ENCODE peak calls at places on chromosomes 12 and 14, in ten cellular contexts. O is activated CD8-positive, alpha-beta T cell treated with anti-CD3 and anti-CD28 coated beads for 36 hours; K is omental fat pad; M is HFFc6; L is mesothelial cell of epicardium; V is progenitor cell of endocrine pancreas; Q is tibial artery; D is lower lobe of right lung; U is body of pancreas; N is choroid plexus epithelial cell. Y is an unnamed sample.

GRCh38 chr14:92978229-92979021 is 55.5 kb downstream of the CHGA start:
- DNase-seq in L (no peak), V (no peak), N (no peak), U (no peak), Q (no peak), K (no peak), O (no peak), M (no peak), D (no peak), Y (no peak)

GRCh38 chr14:80522936-80523335 is 311.6 kb upstream of the DIO2 start:
- DNase-seq in M (no peak), V (no peak), D (no peak), Q (no peak), U (no peak), N (peak), L (no peak), O (no peak), K (no peak), Y (no peak)

GRCh38 chr12:124763594-124763979 is 100.1 kb downstream of the SCARB1 start:
- DNase-seq in K (no peak), D (no peak), V (no peak), U (no peak), M (no peak), O (no peak), L (no peak), N (no peak), Q (no peak), Y (no peak)

GRCh38 chr12:53624956-53625355 is 1.2 kb downstream of the ATF7 start:
- DNase-seq in M (no peak), L (no peak), K (no peak), U (no peak), N (peak), Q (no peak), O (no peak), V (no peak), D (no peak), Y (no peak)

GRCh38 chr12:112328411-112329124 is 53.7 kb downstream of the HECTD4 start:
- DNase-seq in K (no peak), D (no peak), U (no peak), V (no peak), N (no peak), Q (no peak), M (no peak), O (no peak), L (no peak), Y (no peak)

GRCh38 chr12:10069099-10069498 is 29.7 kb downstream of the CLEC1A start:
- DNase-seq in D (no peak), V (no peak), O (no peak), U (no peak), Q (no peak), N (no peak), M (peak), K (no peak), L (no peak), Y (no peak)

GRCh38 chr12:78210894-78211302 is 380.2 kb downstream of the NAV3 start:
- DNase-seq in O (no peak), D (no peak), N (peak), V (no peak), L (no peak), M (peak), U (no peak), K (no peak), Q (no peak), Y (no peak)

GRCh38 chr12:124633954-124634352 is 66.5 kb upstream of the NCOR2 start:
- DNase-seq in V (no peak), Q (no peak), N (no peak), M (no peak), D (no peak), K (no peak), U (no peak), L (no peak), O (no peak), Y (no peak)

GRCh38 chr12:27431185-27431584 is 15.4 kb upstream of the SMCO2 start:
- DNase-seq in O (no peak), D (no peak), K (no peak), L (no peak), M (no peak), U (no peak), V (no peak), Q (no peak), N (peak), Y (no peak)

GRCh38 chr12:132545183-132545953 is 55.4 kb downstream of the FBRSL1 start:
- DNase-seq in D (no peak), N (no peak), U (no peak), O (no peak), M (no peak), K (no peak), L (no peak), Q (no peak), V (no peak), Y (no peak)

GRCh38 chr12:75155962-75156361 is 53.7 kb downstream of the KCNC2 start:
- DNase-seq in U (no peak), K (no peak), V (no peak), Q (no peak), M (no peak), N (no peak), L (no peak), O (no peak), D (no peak), Y (no peak)

GRCh38 chr14:69850086-69850735 is 29.0 kb upstream of the SMOC1 start:
- DNase-seq in K (no peak), V (no peak), O (no peak), M (no peak), U (no peak), Q (no peak), L (no peak), N (peak), D (no peak), Y (no peak)

GRCh38 chr14:61569783-61570182 is 125.5 kb upstream of the HIF1A start:
- DNase-seq in L (no peak), M (peak), D (peak), K (no peak), V (no peak), Q (peak), N (peak), U (no peak), O (peak), Y (no peak)

GRCh38 chr12:53670966-53671365 is 4.9 kb downstream of the ATP5MC2 start:
- DNase-seq in N (peak), D (no peak), M (peak), V (no peak), Q (no peak), O (no peak), U (no peak), L (no peak), K (no peak), Y (no peak)

GRCh38 chr14:104119700-104120251 is 18.6 kb upstream of the KIF26A start:
- DNase-seq in V (no peak), D (no peak), K (no peak), U (peak), M (no peak), N (no peak), Q (peak), L (peak), O (no peak), Y (no peak)

GRCh38 chr12:52126605-52127578 is 47.4 kb downstream of the SMIM41 start:
- DNase-seq in U (no peak), Q (peak), N (peak), K (no peak), M (no peak), V (no peak), O (no peak), L (no peak), D (no peak), Y (no peak)

GRCh38 chr12:3034067-3034750 is 43.0 kb upstream of the TSPAN9 start:
- DNase-seq in N (peak), L (peak), V (peak), D (no peak), O (peak), M (peak), K (no peak), U (peak), Q (no peak), Y (no peak)

GRCh38 chr12:57740656-57741412 is 2.3 kb upstream of the AGAP2 start:
- DNase-seq in N (no peak), M (no peak), Q (no peak), U (no peak), L (no peak), D (peak), V (no peak), O (peak), K (no peak), Y (no peak)

GRCh38 chr12:27965966-27966365 is 6.6 kb downstream of the PTHLH start:
- DNase-seq in M (peak), O (no peak), Q (no peak), V (no peak), L (no peak), K (no peak), N (no peak), U (no peak), D (no peak), Y (no peak)

GRCh38 chr12:3632256-3633240 is 120.4 kb downstream of the CRACR2A start:
- DNase-seq in O (peak), U (no peak), L (no peak), V (no peak), D (no peak), K (no peak), N (peak), Q (no peak), M (no peak), Y (no peak)

GRCh38 chr12:41709463-41710285 is 435.0 kb downstream of the GXYLT1 start:
- DNase-seq in K (no peak), O (no peak), Q (no peak), V (no peak), M (no peak), L (no peak), N (peak), D (no peak), U (no peak), Y (no peak)

GRCh38 chr14:104784218-104784568 is 11.4 kb downstream of the AKT1 start:
- DNase-seq in D (no peak), N (no peak), O (no peak), K (no peak), M (no peak), L (no peak), U (no peak), Q (no peak), V (no peak), Y (no peak)

GRCh38 chr12:68613209-68613904 is 2.7 kb downstream of the RAP1B start:
- DNase-seq in M (no peak), U (no peak), N (no peak), D (no peak), O (peak), L (no peak), Q (no peak), V (no peak), K (no peak), Y (no peak)

GRCh38 chr14:99604766-99605298 is 825 bp upstream of the CCDC85C start:
- DNase-seq in K (no peak), V (peak), N (peak), D (no peak), M (no peak), U (peak), Q (peak), L (no peak), O (peak), Y (peak)

GRCh38 chr14:30389134-30389900 is 169.6 kb upstream of the G2E3 start:
- DNase-seq in D (no peak), N (peak), U (peak), O (no peak), Q (no peak), L (no peak), K (peak), V (no peak), M (no peak), Y (no peak)

GRCh38 chr12:43847427-43847826 is 11.5 kb downstream of the TMEM117 start:
- DNase-seq in O (no peak), U (no peak), V (no peak), N (peak), M (peak), Q (no peak), K (no peak), L (no peak), D (no peak), Y (no peak)

GRCh38 chr14:94129758-94130414 is 482 bp upstream of the IFI27L2 start:
- DNase-seq in D (no peak), V (no peak), M (no peak), K (no peak), U (no peak), O (peak), N (peak), L (no peak), Q (no peak), Y (no peak)

GRCh38 chr14:94126800-94127199 is 2.6 kb downstream of the IFI27L2 start:
- DNase-seq in O (no peak), V (no peak), U (no peak), K (no peak), D (no peak), Q (no peak), L (no peak), M (no peak), N (no peak), Y (no peak)

GRCh38 chr14:94128216-94128839 is 1.1 kb downstream of the IFI27L2 start:
- DNase-seq in O (no peak), V (no peak), U (no peak), K (no peak), Q (no peak), L (no peak), N (no peak), D (no peak), M (no peak), Y (no peak)

GRCh38 chr14:94127330-94127729 is 2.1 kb downstream of the IFI27L2 start:
- DNase-seq in K (no peak), M (no peak), U (no peak), O (no peak), Q (no peak), N (no peak), D (no peak), L (no peak), V (no peak), Y (no peak)

DNA sequence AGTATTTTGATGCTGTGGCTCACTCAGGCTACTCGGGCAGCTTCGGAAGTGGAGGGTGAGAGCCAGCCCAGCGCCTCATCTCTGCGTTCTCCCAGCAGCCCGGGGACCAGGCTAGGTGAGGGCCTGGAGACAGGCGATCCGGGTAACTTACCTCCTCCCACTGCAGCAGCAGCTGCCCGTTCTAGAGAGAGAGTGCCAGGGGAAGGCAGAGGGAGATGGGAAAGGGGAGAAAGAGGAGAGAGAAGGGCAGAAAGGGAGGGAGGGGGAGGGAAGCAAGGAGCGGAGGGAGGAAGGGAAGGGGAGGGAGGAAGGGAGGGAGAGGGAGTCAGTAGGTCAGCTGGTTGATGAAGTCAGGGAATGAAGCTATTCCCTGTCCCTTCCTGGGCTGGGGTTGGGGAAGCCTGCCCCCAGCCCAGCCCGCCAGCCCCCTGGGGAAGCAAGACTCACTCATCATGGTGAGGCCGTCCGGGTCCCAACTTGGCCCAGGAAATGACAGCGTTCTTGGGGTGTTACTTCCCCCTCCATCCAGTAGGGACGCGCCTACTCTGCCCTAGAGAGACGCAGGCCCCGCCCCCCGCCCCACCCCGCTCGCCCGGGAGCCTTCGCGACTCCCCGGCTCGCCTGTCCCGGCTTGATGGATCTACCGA is at the start of gene IFI27L2:
- DNase-seq in D (peak), U (peak), N (peak), O (peak), V (peak), Q (peak), L (no peak), K (peak), M (peak), Y (peak)
- TF ChIP-seq CTCF in D (peak), U (peak), N (peak), O (peak), V (peak), Q (peak), L (peak), K (no peak), M (peak), Y (no peak)

DNA sequence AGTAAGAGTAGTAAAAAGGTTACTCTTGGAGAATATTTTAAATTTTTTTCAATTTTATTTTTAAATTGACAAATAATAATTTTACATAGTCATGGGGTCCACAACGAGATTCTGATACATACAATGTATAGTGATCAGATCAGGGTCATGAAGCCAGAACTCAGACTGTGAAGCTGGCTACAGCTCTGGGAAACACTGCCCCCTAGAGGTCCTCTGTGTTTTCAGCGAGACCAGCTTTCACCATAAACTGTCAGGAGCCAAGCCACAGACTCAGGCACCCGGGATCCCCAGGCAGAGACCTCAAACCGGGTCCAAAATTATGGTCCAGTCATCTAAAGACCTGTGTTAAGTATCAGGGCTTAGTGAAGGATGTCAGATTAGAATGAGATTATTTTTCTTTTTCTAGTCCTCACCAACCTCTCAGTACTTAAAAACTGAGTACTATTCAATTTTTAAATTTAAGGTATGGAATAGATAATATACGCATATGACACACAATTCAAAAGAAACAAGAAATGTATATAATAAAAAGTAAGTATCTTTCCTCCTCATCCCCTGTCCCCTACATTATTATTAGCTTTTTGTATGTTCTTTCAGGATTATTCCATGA is 397.1 kb downstream of the MDGA2 start:
- DNase-seq in L (peak), U (peak), N (peak), Q (no peak), K (no peak), D (no peak), O (peak), V (peak), M (no peak), Y (no peak)
- TF ChIP-seq CTCF in L (peak), U (peak), N (peak), Q (peak), K (no peak), D (peak), O (peak), V (peak), M (peak), Y (no peak)

GRCh38 chr12:121003650-121004049 is 12.6 kb downstream of the C12orf43 start:
- DNase-seq in D (peak), Q (no peak), K (no peak), N (no peak), U (no peak), M (no peak), L (no peak), V (no peak), O (no peak), Y (no peak)
- TF ChIP-seq CTCF in D (no peak), Q (no peak), K (no peak), N (no peak), U (no peak), M (peak), L (no peak), V (peak), O (no peak), Y (no peak)

GRCh38 chr14:74519316-74520074 is 25.9 kb downstream of the ISCA2 start:
- DNase-seq in Q (peak), O (no peak), V (no peak), D (peak), K (no peak), N (peak), U (no peak), M (no peak), L (no peak), Y (no peak)
- TF ChIP-seq CTCF in Q (no peak), O (no peak), V (no peak), D (no peak), K (no peak), N (no peak), U (no peak), M (no peak), L (no peak), Y (no peak)

GRCh38 chr14:33985242-33985641 is 34.4 kb upstream of the EGLN3 start:
- DNase-seq in L (no peak), M (no peak), U (no peak), D (no peak), O (no peak), Q (no peak), K (no peak), N (no peak), V (no peak), Y (no peak)
- TF ChIP-seq CTCF in L (no peak), M (no peak), U (no peak), D (no peak), O (no peak), Q (no peak), K (no peak), N (no peak), V (no peak), Y (no peak)

GRCh38 chr12:56377310-56377988 is 14.8 kb upstream of the APOF start:
- DNase-seq in Q (no peak), D (no peak), V (no peak), U (no peak), O (no peak), N (peak), K (no peak), M (peak), L (no peak), Y (no peak)
- TF ChIP-seq CTCF in Q (no peak), D (no peak), V (no peak), U (no peak), O (no peak), N (peak), K (no peak), M (peak), L (no peak), Y (no peak)